ENCODE peak calls at places on chromosomes 3 and 15, in nine cellular contexts. V, D, K, S, Z, O, H, B and F are unnamed samples.

GRCh38 chr3:32819581-32820348 is 2.0 kb downstream of the TRIM71 start:
- DNase-seq in D (peak; percentile 77), Z (no peak), S (no peak), H (no peak), K (peak; percentile 53), O (no peak), V (no peak), B (no peak), F (no peak)

GRCh38 chr15:44536298-44536961 is 517 bp upstream of the EIF3J start:
- DNase-seq in V (peak; percentile 46), K (peak; percentile 95), B (no peak), O (peak; percentile 92), S (peak; percentile 86), D (peak; percentile 94), H (peak; percentile 89), Z (peak; percentile 68), F (peak; percentile 72)

GRCh38 chr15:51796777-51797474 is 32.5 kb upstream of the TMOD3 start:
- DNase-seq in O (no peak), B (no peak), V (no peak), D (no peak), Z (no peak), K (peak; percentile 12), H (peak; percentile 26), S (no peak), F (no peak)

GRCh38 chr3:1805331-1805730 is 293.3 kb upstream of the CNTN4 start:
- DNase-seq in H (peak; percentile 42), V (peak; percentile 9), Z (no peak), B (no peak), K (no peak), S (no peak), O (no peak), D (no peak), F (no peak)

GRCh38 chr3:151219056-151219455 is 16.0 kb upstream of the GPR171 start:
- DNase-seq in H (no peak), D (no peak), K (no peak), S (no peak), V (peak; percentile 61), Z (peak; percentile 87), B (no peak), O (no peak), F (no peak)

GRCh38 chr3:9793161-9793781 is 389 bp downstream of the ARPC4 start:
- DNase-seq in V (no peak), D (peak; percentile 73), K (peak; percentile 62), H (no peak), Z (peak; percentile 44), B (peak; percentile 28), S (no peak), O (no peak), F (no peak)

GRCh38 chr3:61783993-61784718 is 222.8 kb downstream of the PTPRG start:
- DNase-seq in K (no peak), H (no peak), V (no peak), B (no peak), O (no peak), D (no peak), S (no peak), Z (peak; percentile 88), F (no peak)

GRCh38 chr3:73379465-73379864 is 245.3 kb downstream of the PDZRN3 start:
- DNase-seq in O (no peak), S (no peak), Z (no peak), K (no peak), H (no peak), V (no peak), D (no peak), B (no peak), F (no peak)

GRCh38 chr3:11165457-11165856 is 11.2 kb downstream of the HRH1 start:
- DNase-seq in S (no peak), K (no peak), Z (no peak), H (no peak), B (no peak), V (no peak), O (no peak), D (no peak), F (no peak)

GRCh38 chr3:28853830-28854229 is 427.0 kb upstream of the RBMS3 start:
- DNase-seq in Z (peak; percentile 45), S (no peak), D (no peak), B (no peak), O (no peak), V (no peak), K (no peak), H (no peak), F (no peak)

GRCh38 chr15:76012021-76012551 is at the start of gene NRG4:
- DNase-seq in K (no peak), S (peak; percentile 48), D (no peak), Z (peak; percentile 6), V (no peak), H (peak; percentile 76), B (no peak), O (no peak), F (no peak)

GRCh38 chr3:107973152-107973551 is 117.7 kb downstream of the CD47 start:
- DNase-seq in O (no peak), V (no peak), S (no peak), B (no peak), Z (peak; percentile 43), K (no peak), D (no peak), H (no peak), F (no peak)

GRCh38 chr3:179324270-179324754 is 1.5 kb downstream of the ZNF639 start:
- DNase-seq in V (no peak), B (no peak), S (no peak), O (no peak), H (no peak), Z (peak; percentile 65), K (no peak), D (no peak), F (no peak)

GRCh38 chr15:90174140-90174891 is 26.8 kb upstream of the SEMA4B start:
- DNase-seq in V (no peak), S (peak; percentile 83), H (peak; percentile 96), O (peak; percentile 87), D (peak; percentile 89), B (no peak), K (peak; percentile 39), Z (no peak), F (no peak)

GRCh38 chr3:38227989-38228388 is 37.6 kb upstream of the SLC22A13 start:
- DNase-seq in H (no peak), S (no peak), D (no peak), O (no peak), K (no peak), Z (peak; percentile 63), V (no peak), B (no peak), F (no peak)

GRCh38 chr15:39301589-39301999 is 279.3 kb upstream of the THBS1 start:
- DNase-seq in O (no peak), S (no peak), D (no peak), H (no peak), K (no peak), B (no peak), Z (peak; percentile 77), V (no peak), F (no peak)

GRCh38 chr3:193851416-193851815 is 258.4 kb downstream of the OPA1 start:
- DNase-seq in H (no peak), B (no peak), O (no peak), D (no peak), V (no peak), Z (no peak), S (no peak), K (no peak), F (no peak)

GRCh38 chr3:156892701-156893100 is 66.5 kb downstream of the LEKR1 start:
- DNase-seq in V (peak; percentile 35), H (no peak), B (no peak), S (no peak), O (no peak), D (no peak), K (no peak), Z (peak; percentile 51), F (no peak)

GRCh38 chr15:77475898-77476297 is 55.2 kb downstream of the HMG20A start:
- DNase-seq in B (no peak), Z (no peak), K (peak; percentile 65), H (no peak), D (no peak), O (no peak), V (no peak), S (no peak), F (no peak)

GRCh38 chr15:92655178-92655995 is at the start of gene FAM174B:
- DNase-seq in K (peak; percentile 84), D (peak; percentile 82), B (no peak), S (peak; percentile 69), O (peak; percentile 61), V (no peak), Z (no peak), H (peak; percentile 82), F (no peak)
- H3K27ac ChIP-seq in K (no peak within 1 kb of the TSS), D (peak within 1 kb of the TSS; percentile 59), B (no peak within 1 kb of the TSS), S (peak within 1 kb of the TSS; percentile 88), O (no peak within 1 kb of the TSS), V (no peak within 1 kb of the TSS), Z (no peak within 1 kb of the TSS), H (peak within 1 kb of the TSS; percentile 93), F (peak within 1 kb of the TSS; percentile 59)

GRCh38 chr15:63880019-63880418 is 46.3 kb upstream of the HERC1 start:
- DNase-seq in K (no peak), D (no peak), S (no peak), V (no peak), B (no peak), O (no peak), Z (no peak), H (no peak), F (no peak)
- H3K4me1 ChIP-seq in K (peaks cover 7% of the 10 kb centered on the region), D (no peaks in the 10 kb centered on the region), S (no peaks in the 10 kb centered on the region), V (no peaks in the 10 kb centered on the region), B (no peaks in the 10 kb centered on the region), O (no peaks in the 10 kb centered on the region), Z (no peaks in the 10 kb centered on the region), H (peaks cover 9% of the 10 kb centered on the region), F (no peaks in the 10 kb centered on the region)

DNA sequence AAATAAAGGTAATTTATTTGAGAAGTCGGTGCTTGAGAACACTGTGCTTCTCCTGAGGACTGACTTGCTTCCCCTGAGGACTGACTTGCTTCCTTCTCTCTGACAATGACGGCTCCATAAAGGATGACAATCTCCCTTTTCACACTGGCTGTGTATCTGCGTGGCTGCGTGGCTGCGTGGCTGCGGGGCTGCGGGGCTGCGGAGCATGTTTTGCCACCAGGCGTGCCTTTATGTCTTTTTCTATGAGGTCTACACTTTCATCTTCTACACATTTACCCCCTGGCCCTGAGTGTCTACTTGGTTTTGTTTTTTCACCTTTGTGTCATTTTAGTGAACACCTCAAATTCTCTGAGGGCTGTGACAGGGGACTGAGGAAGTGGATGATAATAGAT is 89.9 kb downstream of the XXYLT1 start:
- DNase-seq in O (no peak), Z (no peak), S (no peak), K (no peak), H (no peak), B (no peak), D (no peak), V (no peak), F (no peak)
- H3K27ac ChIP-seq in O (no peak overlapping the region), Z (no peak overlapping the region), S (no peak overlapping the region), K (no peak overlapping the region), H (no peak overlapping the region), B (peak overlapping the region; percentile 71), D (peak overlapping the region; percentile 39), V (no peak overlapping the region), F (peak overlapping the region; percentile 85)

GRCh38 chr3:171330936-171331335 is 129.3 kb downstream of the TNIK start:
- DNase-seq in O (no peak), Z (no peak), H (no peak), D (no peak), K (no peak), B (no peak), V (no peak), S (no peak), F (no peak)
- H3K4me1 ChIP-seq in O (peaks cover 5% of the 10 kb centered on the region), Z (no peaks in the 10 kb centered on the region), H (peaks cover 36% of the 10 kb centered on the region), D (peaks cover 10% of the 10 kb centered on the region), K (peaks cover 31% of the 10 kb centered on the region), B (peaks cover 23% of the 10 kb centered on the region), V (peaks cover 4% of the 10 kb centered on the region), S (peaks cover 21% of the 10 kb centered on the region), F (no peaks in the 10 kb centered on the region)